ENCODE peak calls at places on chromosome 13, in five cellular contexts. B is CD8-positive, alpha-beta T cell; Y is GM19239; K is stimulated activated naive CD8-positive, alpha-beta T cell treated with anti-CD3 and anti-CD28 coated beads, Interleukin-15, Interleukin-2, amounts not matched to agents 100 U/mL and 50 U/mL, for 24 hours; Z is T-helper 1 cell. J is an unnamed sample.

GRCh38 chr13:73179906-73180305 is 121.1 kb downstream of the KLF5 start:
- DNase-seq in B (no peak), Z (no peak), K (no peak), Y (no peak), J (no peak)

GRCh38 chr13:30861163-30861562 is 44.9 kb upstream of the MEDAG start:
- DNase-seq in Y (no peak), K (no peak), Z (no peak), B (no peak), J (no peak)

GRCh38 chr13:24982333-24982999 is 113.5 kb upstream of the PABPC3 start:
- DNase-seq in K (no peak), Y (no peak), B (peak), Z (no peak), J (no peak)

GRCh38 chr13:52845766-52846566 is 2.5 kb downstream of the PCDH8 start:
- DNase-seq in Y (no peak), K (peak), Z (no peak), B (no peak), J (no peak)

GRCh38 chr13:42728507-42729180 is 52.7 kb upstream of the FAM216B start:
- DNase-seq in K (no peak), B (no peak), Z (no peak), Y (no peak), J (no peak)

GRCh38 chr13:112903071-112903577 is 65.9 kb upstream of the MCF2L start:
- DNase-seq in Z (no peak), B (no peak), K (no peak), Y (no peak), J (no peak)

GRCh38 chr13:43766766-43767165 is 20.0 kb downstream of the ENOX1 start:
- DNase-seq in Z (no peak), B (no peak), Y (no peak), K (no peak), J (no peak)

GRCh38 chr13:39787086-39787487 is 131.6 kb downstream of the COG6 start:
- DNase-seq in B (no peak), Y (no peak), K (no peak), Z (no peak), J (no peak)

GRCh38 chr13:74132768-74133656 is 1.2 kb downstream of the KLF12 start:
- DNase-seq in Y (no peak), K (peak), Z (peak), B (peak), J (no peak)

GRCh38 chr13:106233336-106233735 is 302.1 kb downstream of the EFNB2 start:
- DNase-seq in Y (no peak), Z (no peak), B (no peak), K (no peak), J (no peak)

J was measured in GM12864.